ENCODE peak calls at places on chromosomes 2 and 18, in ten cellular contexts. R, E, X, Z, S, H, P, U, F and I are unnamed samples. For H3K4me1, the result is how much of the 10 kb centered on the place peaks cover.

GRCh38 chr2:10550206-10551001 is 102.3 kb upstream of the ODC1 start:
- DNase-seq in R (no peak), E (no peak), X (no peak), Z (no peak), S (no peak), H (no peak), P (no peak), U (no peak), F (peak), I (no peak)

GRCh38 chr18:51666717-51667320 is 469.3 kb upstream of the MEX3C start:
- DNase-seq in R (peak), E (no peak), X (peak), Z (no peak), S (peak), H (peak), P (no peak), U (peak), F (no peak), I (no peak)

GRCh38 chr18:72667932-72668331 is 123.8 kb upstream of the CBLN2 start:
- DNase-seq in R (no peak), E (no peak), X (no peak), Z (no peak), S (no peak), H (no peak), P (no peak), U (no peak), F (no peak), I (no peak)

GRCh38 chr2:85095094-85095493 is 38.1 kb upstream of the TCF7L1 start:
- DNase-seq in R (no peak), E (no peak), X (no peak), Z (no peak), S (no peak), H (no peak), P (no peak), U (no peak), F (no peak), I (no peak)

GRCh38 chr2:186410802-186411201 is 75.3 kb upstream of the ZC3H15 start:
- DNase-seq in R (no peak), E (no peak), X (no peak), Z (no peak), S (no peak), H (no peak), P (no peak), U (no peak), F (no peak), I (no peak)

GRCh38 chr2:12619975-12620374 is 96.8 kb upstream of the TRIB2 start:
- DNase-seq in R (peak), E (no peak), X (no peak), Z (no peak), S (peak), H (peak), P (no peak), U (no peak), F (no peak), I (no peak)

GRCh38 chr2:224126459-224126858 is 87.4 kb upstream of the SERPINE2 start:
- DNase-seq in R (no peak), E (no peak), X (no peak), Z (no peak), S (peak), H (no peak), P (no peak), U (no peak), F (no peak), I (no peak)

GRCh38 chr2:66574701-66575624 is 140.0 kb downstream of the MEIS1 start:
- DNase-seq in R (peak), E (no peak), X (peak), Z (no peak), S (peak), H (peak), P (no peak), U (peak), F (peak), I (no peak)

GRCh38 chr2:199490049-199490448 is 32.3 kb upstream of the SATB2 start:
- DNase-seq in R (peak), E (no peak), X (no peak), Z (no peak), S (no peak), H (no peak), P (no peak), U (no peak), F (no peak), I (no peak)

GRCh38 chr2:120346667-120347358 is 877 bp downstream of the INHBB start:
- DNase-seq in R (no peak), E (no peak), X (peak), Z (peak), S (peak), H (no peak), P (no peak), U (peak), F (no peak), I (no peak)

GRCh38 chr2:197108758-197109157 is 182.3 kb upstream of the PGAP1 start:
- DNase-seq in R (no peak), E (no peak), X (peak), Z (no peak), S (peak), H (peak), P (no peak), U (peak), F (peak), I (no peak)

GRCh38 chr2:26900831-26901321 is 52.9 kb downstream of the DPYSL5 start:
- DNase-seq in R (no peak), E (no peak), X (no peak), Z (no peak), S (no peak), H (no peak), P (no peak), U (no peak), F (no peak), I (no peak)

GRCh38 chr2:1621501-1621900 is 122.8 kb downstream of the PXDN start:
- DNase-seq in R (no peak), E (no peak), X (no peak), Z (peak), S (no peak), H (no peak), P (no peak), U (no peak), F (no peak), I (no peak)

GRCh38 chr2:204491528-204491927 is 53.7 kb upstream of the PARD3B start:
- DNase-seq in R (peak), E (no peak), X (no peak), Z (no peak), S (peak), H (no peak), P (no peak), U (no peak), F (no peak), I (no peak)

GRCh38 chr18:62862451-62862850 is 147.1 kb downstream of the PHLPP1 start:
- DNase-seq in R (no peak), E (no peak), X (no peak), Z (no peak), S (peak), H (no peak), P (no peak), U (no peak), F (no peak), I (no peak)

GRCh38 chr2:63023444-63023843 is 27.2 kb upstream of the OTX1 start:
- DNase-seq in R (peak), E (peak), X (peak), Z (no peak), S (peak), H (no peak), P (no peak), U (no peak), F (no peak), I (no peak)

GRCh38 chr18:28350821-28351220 is 173.9 kb upstream of the CDH2 start:
- DNase-seq in R (no peak), E (no peak), X (no peak), Z (no peak), S (no peak), H (no peak), P (no peak), U (no peak), F (no peak), I (no peak)

GRCh38 chr2:217393585-217394032 is 533.7 kb upstream of the TNP1 start:
- DNase-seq in R (peak), E (no peak), X (peak), Z (no peak), S (peak), H (peak), P (no peak), U (peak), F (peak), I (no peak)

GRCh38 chr2:23632386-23632785 is 247.4 kb downstream of the KLHL29 start:
- DNase-seq in R (no peak), E (no peak), X (no peak), Z (peak), S (no peak), H (no peak), P (no peak), U (peak), F (no peak), I (no peak)

GRCh38 chr2:209960676-209961630 is 41.5 kb upstream of the RPE start:
- DNase-seq in R (peak), E (peak), X (peak), Z (no peak), S (peak), H (peak), P (no peak), U (no peak), F (no peak), I (no peak)

GRCh38 chr2:173134703-173135102 is 59.1 kb downstream of the MAP3K20 start:
- DNase-seq in R (no peak), E (no peak), X (no peak), Z (no peak), S (no peak), H (no peak), P (no peak), U (no peak), F (no peak), I (no peak)

GRCh38 chr2:21501344-21502027 is 377.7 kb downstream of the TDRD15 start:
- DNase-seq in R (no peak), E (no peak), X (no peak), Z (no peak), S (no peak), H (no peak), P (no peak), U (no peak), F (no peak), I (no peak)

GRCh38 chr2:138652378-138652777 is 127.8 kb downstream of the NXPH2 start:
- DNase-seq in R (no peak), E (no peak), X (no peak), Z (no peak), S (peak), H (no peak), P (no peak), U (no peak), F (no peak), I (no peak)

GRCh38 chr2:158717366-158718195 is 77.5 kb upstream of the DAPL1 start:
- DNase-seq in R (no peak), E (no peak), X (no peak), Z (no peak), S (no peak), H (no peak), P (no peak), U (no peak), F (no peak), I (no peak)

GRCh38 chr2:69306897-69307695 is 79.9 kb downstream of the GFPT1 start:
- DNase-seq in R (peak), E (peak), X (peak), Z (peak), S (peak), H (peak), P (peak), U (peak), F (peak), I (peak)

GRCh38 chr18:74139888-74140287 is 7.7 kb downstream of the FBXO15 start:
- DNase-seq in R (no peak), E (no peak), X (no peak), Z (no peak), S (peak), H (no peak), P (no peak), U (no peak), F (no peak), I (no peak)

GRCh38 chr2:102021776-102022175 is 30.0 kb downstream of the IL1R2 start:
- DNase-seq in R (no peak), E (no peak), X (no peak), Z (no peak), S (peak), H (no peak), P (no peak), U (no peak), F (no peak), I (no peak)

GRCh38 chr2:221792971-221793670 is 221.0 kb upstream of the EPHA4 start:
- DNase-seq in R (no peak), E (no peak), X (no peak), Z (no peak), S (no peak), H (no peak), P (no peak), U (no peak), F (no peak), I (no peak)

GRCh38 chr2:35454966-35455638 is 900.5 kb upstream of the CRIM1 start:
- DNase-seq in R (peak), E (peak), X (peak), Z (no peak), S (peak), H (no peak), P (no peak), U (no peak), F (no peak), I (no peak)

GRCh38 chr2:45382744-45383143 is 228.3 kb downstream of the SRBD1 start:
- DNase-seq in R (peak), E (no peak), X (no peak), Z (no peak), S (peak), H (peak), P (no peak), U (no peak), F (no peak), I (no peak)

GRCh38 chr2:231260442-231260841 is 62.0 kb downstream of the ARMC9 start:
- DNase-seq in R (no peak), E (no peak), X (no peak), Z (no peak), S (peak), H (no peak), P (peak), U (no peak), F (no peak), I (no peak)

GRCh38 chr2:177239934-177240600 is 24.5 kb downstream of the NFE2L2 start:
- DNase-seq in R (peak), E (no peak), X (peak), Z (no peak), S (peak), H (peak), P (no peak), U (no peak), F (no peak), I (no peak)

GRCh38 chr2:23524261-23524706 is 139.3 kb downstream of the KLHL29 start:
- DNase-seq in R (no peak), E (peak), X (no peak), Z (no peak), S (peak), H (peak), P (peak), U (no peak), F (peak), I (no peak)

GRCh38 chr2:44075536-44075935 is 79.7 kb upstream of the LRPPRC start:
- DNase-seq in R (no peak), E (no peak), X (peak), Z (no peak), S (peak), H (no peak), P (no peak), U (no peak), F (no peak), I (no peak)

GRCh38 chr2:146108993-146109392 is 1589.1 kb upstream of the ZEB2 start:
- DNase-seq in R (no peak), E (no peak), X (no peak), Z (no peak), S (peak), H (no peak), P (no peak), U (no peak), F (no peak), I (no peak)

GRCh38 chr2:149527998-149528775 is 59.4 kb downstream of the MMADHC start:
- DNase-seq in R (peak), E (no peak), X (no peak), Z (no peak), S (peak), H (no peak), P (no peak), U (no peak), F (no peak), I (no peak)

GRCh38 chr2:176129013-176129796 is at the start of gene HOXD8:
- DNase-seq in R (peak), E (peak), X (peak), Z (peak), S (peak), H (no peak), P (no peak), U (no peak), F (peak), I (peak)

DNA sequence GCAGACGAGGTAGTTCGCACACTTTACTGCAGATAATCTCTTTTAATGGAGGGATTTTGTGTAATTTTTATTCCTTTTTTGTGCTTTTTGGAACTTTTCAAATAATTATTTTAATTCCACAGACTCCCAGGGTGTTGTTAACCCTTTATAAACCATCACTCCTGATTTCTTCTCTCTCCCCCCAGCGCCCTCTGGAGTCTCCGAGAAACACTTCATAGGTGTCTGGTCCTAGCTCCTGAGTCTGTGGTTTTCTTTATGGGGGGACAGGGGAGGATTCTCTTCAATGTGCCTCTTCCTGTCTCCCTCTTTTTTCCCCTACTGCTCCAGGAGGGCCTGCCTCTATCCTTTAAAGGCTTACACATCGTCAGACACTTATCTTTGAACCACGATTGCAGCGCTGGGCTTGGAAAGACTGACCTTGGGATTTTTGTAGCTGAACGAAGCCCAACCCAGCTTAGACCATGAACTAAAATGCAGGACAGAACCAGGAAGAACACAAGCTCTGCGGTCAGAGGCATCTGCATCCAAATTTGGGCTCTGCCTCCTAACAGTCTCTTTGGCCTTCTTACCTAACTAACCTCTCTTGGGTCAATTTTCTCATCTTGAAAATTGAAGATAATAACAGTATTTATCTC is 7.1 kb upstream of the PKDCC start:
- DNase-seq in R (no peak), E (no peak), X (no peak), Z (no peak), S (no peak), H (no peak), P (no peak), U (no peak), F (no peak), I (no peak)
- TF ChIP-seq CTCF in R (peak), E (peak), X (no peak), Z (no peak), S (no peak), H (no peak), P (no peak), U (no peak), F (no peak), I (no peak)

DNA sequence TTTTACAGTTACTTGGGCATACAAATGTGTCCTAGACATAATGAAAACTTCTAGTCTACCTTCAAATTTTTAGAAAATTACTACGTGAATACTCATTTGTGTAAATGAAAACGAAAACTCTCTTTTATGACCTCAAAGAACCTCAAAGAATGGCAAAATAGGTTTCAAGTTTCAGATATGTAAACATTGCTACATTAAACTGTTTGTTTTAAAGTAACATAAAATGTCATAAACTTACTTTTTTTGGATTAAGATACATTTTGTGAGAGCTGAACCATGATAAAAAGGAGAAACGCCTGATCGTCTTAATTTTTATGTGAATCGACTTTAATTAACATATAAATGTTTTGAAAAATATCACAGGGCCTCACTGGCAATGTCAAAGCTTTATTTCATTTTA is 91.4 kb downstream of the PPP1R1C start:
- DNase-seq in R (no peak), E (no peak), X (no peak), Z (no peak), S (peak), H (no peak), P (no peak), U (no peak), F (no peak), I (no peak)
- H3K4me3 ChIP-seq in R (no peak), E (no peak), X (no peak), Z (no peak), S (no peak), H (no peak), P (no peak), U (no peak), F (no peak), I (no peak)

GRCh38 chr2:33146112-33146511 is 199.4 kb downstream of the LTBP1 start:
- DNase-seq in R (no peak), E (no peak), X (no peak), Z (no peak), S (peak), H (no peak), P (no peak), U (no peak), F (no peak), I (no peak)

GRCh38 chr2:33141476-33141875 is 194.7 kb downstream of the LTBP1 start:
- DNase-seq in R (no peak), E (no peak), X (no peak), Z (no peak), S (no peak), H (no peak), P (no peak), U (no peak), F (no peak), I (no peak)

GRCh38 chr2:33145459-33145858 is 198.7 kb downstream of the LTBP1 start:
- DNase-seq in R (peak), E (no peak), X (no peak), Z (no peak), S (no peak), H (no peak), P (no peak), U (no peak), F (no peak), I (no peak)

GRCh38 chr2:33144243-33144642 is 197.5 kb downstream of the LTBP1 start:
- DNase-seq in R (no peak), E (no peak), X (no peak), Z (no peak), S (peak), H (no peak), P (no peak), U (no peak), F (no peak), I (no peak)

DNA sequence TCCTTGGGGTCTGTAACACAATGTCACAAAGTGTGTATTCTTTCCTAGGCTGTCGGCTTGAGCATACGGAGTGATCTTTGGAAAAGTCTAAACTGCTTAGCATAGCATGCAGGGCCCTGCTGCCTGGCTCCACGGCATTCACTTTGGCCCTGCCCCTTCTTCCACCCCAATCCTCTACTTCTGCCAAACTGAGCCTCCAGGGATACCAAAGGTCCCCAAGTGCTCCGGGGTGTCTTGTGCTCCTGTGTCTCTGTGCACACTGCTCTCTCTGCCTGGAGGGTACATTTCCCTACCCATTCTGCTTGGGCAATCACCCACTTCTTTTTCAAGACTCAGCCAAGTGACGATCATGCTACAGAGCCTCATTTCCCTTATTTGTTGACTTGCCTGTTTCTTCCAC is 196.1 kb downstream of the LTBP1 start:
- DNase-seq in R (no peak), E (no peak), X (no peak), Z (no peak), S (no peak), H (no peak), P (no peak), U (no peak), F (no peak), I (no peak)
- H3K4me1 ChIP-seq in R (under half), E (under half), X (under half), Z (under half), S (under half), H (under half), P (under half), U (half or more), F (under half), I (under half)

GRCh38 chr2:205563646-205564045 is 118.7 kb upstream of the NRP2 start:
- DNase-seq in R (peak), E (peak), X (peak), Z (no peak), S (no peak), H (peak), P (no peak), U (peak), F (no peak), I (peak)
- TF ChIP-seq CTCF in R (peak), E (peak), X (peak), Z (no peak), S (peak), H (peak), P (no peak), U (peak), F (no peak), I (peak)

GRCh38 chr2:19895535-19895934 is 6.2 kb downstream of the TTC32 start:
- DNase-seq in R (no peak), E (no peak), X (no peak), Z (no peak), S (no peak), H (no peak), P (no peak), U (no peak), F (no peak), I (no peak)
- H3K4me3 ChIP-seq in R (no peak), E (no peak), X (no peak), Z (no peak), S (no peak), H (no peak), P (no peak), U (no peak), F (no peak), I (no peak)